ENCODE peak calls at places on chromosomes 7 and 10, in six cellular contexts. F, V, X, I, U and C are unnamed samples.

GRCh38 chr7:107180378-107180777 is 11.6 kb downstream of the HBP1 start:
- DNase-seq in I (no peak), V (no peak), U (peak; percentile 15), X (no peak), F (peak; percentile 20), C (no peak)

GRCh38 chr7:27198871-27199801 is 755 bp downstream of the HOXA13 start:
- DNase-seq in U (no peak), X (no peak), F (no peak), I (no peak), V (no peak), C (no peak)

GRCh38 chr7:43479042-43479441 is 103.9 kb upstream of the STK17A start:
- DNase-seq in V (no peak), F (no peak), X (no peak), U (no peak), I (no peak), C (no peak)

GRCh38 chr10:13787015-13787421 is 200.3 kb downstream of the PRPF18 start:
- DNase-seq in V (peak; percentile 86), F (peak; percentile 70), I (no peak), U (no peak), X (no peak), C (no peak)

GRCh38 chr7:101733713-101734475 is 83.5 kb upstream of the CUX1 start:
- DNase-seq in X (peak; percentile 70), U (no peak), F (no peak), I (no peak), V (peak; percentile 75), C (peak; percentile 68)

GRCh38 chr10:49488056-49488455 is 50.9 kb downstream of the ERCC6 start:
- DNase-seq in X (no peak), V (no peak), I (no peak), U (no peak), F (no peak), C (no peak)

GRCh38 chr10:62637249-62638061 is 167.1 kb upstream of the ADO start:
- DNase-seq in U (no peak), X (no peak), V (peak; percentile 78), F (peak; percentile 42), I (no peak), C (no peak)

GRCh38 chr10:86653987-86654386 is 360 bp upstream of the OPN4 start:
- DNase-seq in V (no peak), F (no peak), U (no peak), X (no peak), I (no peak), C (no peak)

GRCh38 chr10:58513189-58514101 is 773 bp downstream of the BICC1 start:
- DNase-seq in I (peak; percentile 49), V (no peak), X (peak; percentile 71), U (no peak), F (no peak), C (peak; percentile 77)

GRCh38 chr10:71409516-71410104 is 12.9 kb downstream of the CDH23 start:
- DNase-seq in X (no peak), U (no peak), V (no peak), I (no peak), F (no peak), C (no peak)

GRCh38 chr7:154744226-154744860 is 258.6 kb downstream of the PAXIP1 start:
- DNase-seq in I (no peak), F (no peak), V (no peak), U (no peak), X (no peak), C (peak; percentile 47)

GRCh38 chr10:30977385-30977784 is 54.3 kb downstream of the ZNF438 start:
- DNase-seq in I (no peak), X (no peak), U (no peak), V (no peak), F (no peak), C (no peak)

GRCh38 chr7:114087674-114088539 is 169.1 kb upstream of the PPP1R3A start:
- DNase-seq in U (no peak), I (no peak), F (no peak), V (no peak), X (no peak), C (peak; percentile 36)

GRCh38 chr7:147088916-147089315 is 972.3 kb downstream of the CNTNAP2 start:
- DNase-seq in F (no peak), U (peak; percentile 2), X (no peak), I (no peak), V (no peak), C (no peak)